ENCODE peak calls at places on chromosome 1, in four cellular contexts. One of them, this sample, is unnamed.

GRCh38 chr1:205229916-205230700 is 2.4 kb downstream of the TMCC2 start:
- DNase-seq in CD8-positive, alpha-beta memory T cell: no peak
- DNase-seq in caudate nucleus: no peak
- DNase-seq in tibial artery: no peak
- DNase-seq in this sample: peak

GRCh38 chr1:232751393-232752140 is 53.6 kb upstream of the MAP10 start:
- DNase-seq in CD8-positive, alpha-beta memory T cell: no peak
- DNase-seq in caudate nucleus: no peak
- DNase-seq in tibial artery: no peak
- DNase-seq in this sample: no peak

GRCh38 chr1:180433873-180434272 is 68.5 kb downstream of the ACBD6 start:
- DNase-seq in CD8-positive, alpha-beta memory T cell: no peak
- DNase-seq in caudate nucleus: no peak
- DNase-seq in tibial artery: no peak
- DNase-seq in this sample: no peak

GRCh38 chr1:167328306-167328705 is 107.6 kb downstream of the POU2F1 start:
- DNase-seq in CD8-positive, alpha-beta memory T cell: no peak
- DNase-seq in caudate nucleus: no peak
- DNase-seq in tibial artery: no peak
- DNase-seq in this sample: no peak

GRCh38 chr1:67359592-67359991 is 51.9 kb downstream of the IL12RB2 start:
- DNase-seq in CD8-positive, alpha-beta memory T cell: no peak
- DNase-seq in caudate nucleus: no peak
- DNase-seq in tibial artery: no peak
- DNase-seq in this sample: no peak

GRCh38 chr1:11248169-11248568 is 14.2 kb downstream of the MTOR start:
- DNase-seq in CD8-positive, alpha-beta memory T cell: no peak
- DNase-seq in caudate nucleus: no peak
- DNase-seq in tibial artery: no peak
- DNase-seq in this sample: no peak

GRCh38 chr1:110850632-110851031 is 22.3 kb upstream of the CD53 start:
- DNase-seq in CD8-positive, alpha-beta memory T cell: no peak
- DNase-seq in caudate nucleus: no peak
- DNase-seq in tibial artery: no peak
- DNase-seq in this sample: no peak

GRCh38 chr1:72075411-72075810 is 206.9 kb downstream of the NEGR1 start:
- DNase-seq in CD8-positive, alpha-beta memory T cell: no peak
- DNase-seq in caudate nucleus: no peak
- DNase-seq in tibial artery: no peak
- DNase-seq in this sample: no peak

GRCh38 chr1:22255341-22256212 is 112.7 kb upstream of the WNT4 start:
- DNase-seq in CD8-positive, alpha-beta memory T cell: no peak
- DNase-seq in caudate nucleus: no peak
- DNase-seq in tibial artery: no peak
- DNase-seq in this sample: no peak

GRCh38 chr1:210882414-210883221 is 251.3 kb downstream of the KCNH1 start:
- DNase-seq in CD8-positive, alpha-beta memory T cell: no peak
- DNase-seq in caudate nucleus: peak
- DNase-seq in tibial artery: no peak
- DNase-seq in this sample: no peak

GRCh38 chr1:55275151-55275748 is 60.1 kb upstream of the USP24 start:
- DNase-seq in CD8-positive, alpha-beta memory T cell: no peak
- DNase-seq in caudate nucleus: no peak
- DNase-seq in tibial artery: no peak
- DNase-seq in this sample: peak

GRCh38 chr1:81029266-81029665 is 771.5 kb upstream of the ADGRL2 start:
- DNase-seq in CD8-positive, alpha-beta memory T cell: no peak
- DNase-seq in caudate nucleus: no peak
- DNase-seq in tibial artery: no peak
- DNase-seq in this sample: no peak

GRCh38 chr1:81030441-81030840 is 770.3 kb upstream of the ADGRL2 start:
- DNase-seq in CD8-positive, alpha-beta memory T cell: no peak
- DNase-seq in caudate nucleus: no peak
- DNase-seq in tibial artery: no peak
- DNase-seq in this sample: no peak

GRCh38 chr1:81032973-81033425 is 767.7 kb upstream of the ADGRL2 start:
- DNase-seq in CD8-positive, alpha-beta memory T cell: no peak
- DNase-seq in caudate nucleus: no peak
- DNase-seq in tibial artery: no peak
- DNase-seq in this sample: no peak

GRCh38 chr1:81034366-81034765 is 766.4 kb upstream of the ADGRL2 start:
- DNase-seq in CD8-positive, alpha-beta memory T cell: no peak
- DNase-seq in caudate nucleus: no peak
- DNase-seq in tibial artery: no peak
- DNase-seq in this sample: no peak

GRCh38 chr1:81032374-81032773 is 768.4 kb upstream of the ADGRL2 start:
- DNase-seq in CD8-positive, alpha-beta memory T cell: no peak
- DNase-seq in caudate nucleus: no peak
- DNase-seq in tibial artery: no peak
- DNase-seq in this sample: no peak
- H3K27ac ChIP-seq in CD8-positive, alpha-beta memory T cell: no peak
- H3K27ac ChIP-seq in caudate nucleus: no peak
- H3K27ac ChIP-seq in tibial artery: no peak
- H3K27ac ChIP-seq in this sample: no peak

GRCh38 chr1:212916395-212917133 is 33.8 kb upstream of the VASH2 start:
- DNase-seq in CD8-positive, alpha-beta memory T cell: no peak
- DNase-seq in caudate nucleus: no peak
- DNase-seq in tibial artery: no peak
- DNase-seq in this sample: no peak

GRCh38 chr1:212917858-212918257 is 32.5 kb upstream of the VASH2 start:
- DNase-seq in CD8-positive, alpha-beta memory T cell: no peak
- DNase-seq in caudate nucleus: no peak
- DNase-seq in tibial artery: no peak
- DNase-seq in this sample: no peak

GRCh38 chr1:212914789-212915188 is 35.6 kb upstream of the VASH2 start:
- DNase-seq in CD8-positive, alpha-beta memory T cell: no peak
- DNase-seq in caudate nucleus: no peak
- DNase-seq in tibial artery: no peak
- DNase-seq in this sample: no peak

GRCh38 chr1:212917134-212917485 is 33.2 kb upstream of the VASH2 start:
- DNase-seq in CD8-positive, alpha-beta memory T cell: no peak
- DNase-seq in caudate nucleus: no peak
- DNase-seq in tibial artery: no peak
- DNase-seq in this sample: no peak

GRCh38 chr1:212915245-212916091 is 34.9 kb upstream of the VASH2 start:
- DNase-seq in CD8-positive, alpha-beta memory T cell: no peak
- DNase-seq in caudate nucleus: no peak
- DNase-seq in tibial artery: peak
- DNase-seq in this sample: peak
- H3K27ac ChIP-seq in CD8-positive, alpha-beta memory T cell: no peak
- H3K27ac ChIP-seq in caudate nucleus: no peak
- H3K27ac ChIP-seq in tibial artery: no peak
- H3K27ac ChIP-seq in this sample: no peak

DNA sequence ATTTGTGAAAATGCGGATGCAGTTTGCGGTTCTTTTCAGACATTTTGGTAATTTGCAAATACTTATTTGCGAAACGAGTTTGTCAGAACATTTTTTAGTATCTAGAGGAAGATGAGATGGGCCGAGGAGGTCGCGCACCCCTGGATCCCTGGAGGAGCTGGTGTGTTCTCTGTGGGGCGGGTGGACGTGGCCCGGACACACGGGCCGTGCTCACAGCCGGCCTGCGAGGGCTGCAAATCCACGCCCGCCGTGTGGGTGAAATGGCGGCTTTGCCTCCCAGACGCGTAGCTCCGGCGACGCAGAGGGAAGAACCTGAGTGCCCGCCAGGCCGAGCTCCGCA is 9.3 kb upstream of the TTLL10 start:
- DNase-seq in CD8-positive, alpha-beta memory T cell: no peak
- DNase-seq in caudate nucleus: no peak
- DNase-seq in tibial artery: no peak
- DNase-seq in this sample: no peak
- H3K27ac ChIP-seq in CD8-positive, alpha-beta memory T cell: no peak
- H3K27ac ChIP-seq in caudate nucleus: no peak
- H3K27ac ChIP-seq in tibial artery: no peak
- H3K27ac ChIP-seq in this sample: no peak

GRCh38 chr1:59022799-59023198 is 239.0 kb upstream of the JUN start:
- DNase-seq in CD8-positive, alpha-beta memory T cell: no peak
- DNase-seq in caudate nucleus: no peak
- DNase-seq in tibial artery: no peak
- DNase-seq in this sample: no peak

GRCh38 chr1:59026472-59026948 is 242.7 kb upstream of the JUN start:
- DNase-seq in CD8-positive, alpha-beta memory T cell: no peak
- DNase-seq in caudate nucleus: no peak
- DNase-seq in tibial artery: no peak
- DNase-seq in this sample: no peak

GRCh38 chr1:59027176-59027575 is 243.3 kb upstream of the JUN start:
- DNase-seq in CD8-positive, alpha-beta memory T cell: no peak
- DNase-seq in caudate nucleus: no peak
- DNase-seq in tibial artery: no peak
- DNase-seq in this sample: no peak

GRCh38 chr1:59025898-59026426 is 242.1 kb upstream of the JUN start:
- DNase-seq in CD8-positive, alpha-beta memory T cell: no peak
- DNase-seq in caudate nucleus: no peak
- DNase-seq in tibial artery: no peak
- DNase-seq in this sample: no peak

GRCh38 chr1:59025201-59025600 is 241.4 kb upstream of the JUN start:
- DNase-seq in CD8-positive, alpha-beta memory T cell: no peak
- DNase-seq in caudate nucleus: no peak
- DNase-seq in tibial artery: no peak
- DNase-seq in this sample: no peak
- H3K27ac ChIP-seq in CD8-positive, alpha-beta memory T cell: no peak
- H3K27ac ChIP-seq in caudate nucleus: no peak
- H3K27ac ChIP-seq in tibial artery: no peak
- H3K27ac ChIP-seq in this sample: no peak

DNA sequence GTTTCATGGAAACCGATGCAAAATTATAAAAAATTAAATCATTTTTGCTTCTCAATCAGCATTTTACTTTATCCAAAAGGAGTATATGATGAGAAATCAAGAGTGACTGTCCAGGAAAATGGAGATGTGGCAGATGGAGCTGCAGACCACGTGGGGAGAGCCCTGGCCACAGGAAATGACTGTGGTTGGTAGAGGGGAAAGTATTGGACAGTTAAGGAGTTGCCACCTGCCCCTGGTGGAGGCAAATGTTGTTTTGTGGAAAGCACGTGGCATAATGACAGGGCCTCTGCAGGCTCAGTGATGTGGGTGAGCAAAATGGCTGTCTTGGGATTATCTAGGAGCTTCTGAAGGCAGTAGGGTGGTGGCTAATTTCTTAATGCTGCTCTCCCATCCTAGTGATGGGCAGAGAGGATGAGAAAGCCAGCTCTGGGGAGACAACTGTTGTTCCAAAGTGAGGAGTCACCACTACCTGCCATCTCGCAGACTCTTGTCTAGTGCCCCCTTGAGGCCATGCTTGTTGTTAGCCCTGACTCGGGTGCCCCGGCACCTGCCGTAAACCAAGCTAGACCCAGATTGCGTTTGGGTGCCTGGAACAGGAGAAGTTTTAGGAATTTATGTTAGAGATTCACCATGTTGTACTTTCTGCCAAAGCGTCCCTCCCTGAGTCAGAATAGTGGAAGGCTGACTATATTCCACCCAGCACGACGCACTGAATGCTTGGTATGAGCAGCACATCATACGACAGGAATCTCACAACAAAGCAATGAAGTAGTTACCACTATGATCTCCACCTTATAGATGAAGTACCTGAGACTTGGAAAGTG is 144.0 kb downstream of the ROR1 start:
- DNase-seq in CD8-positive, alpha-beta memory T cell: no peak
- DNase-seq in caudate nucleus: no peak
- DNase-seq in tibial artery: no peak
- DNase-seq in this sample: no peak
- H3K27ac ChIP-seq in CD8-positive, alpha-beta memory T cell: no peak
- H3K27ac ChIP-seq in caudate nucleus: no peak
- H3K27ac ChIP-seq in tibial artery: peak
- H3K27ac ChIP-seq in this sample: no peak

GRCh38 chr1:197677752-197678295 is 97.5 kb downstream of the DENND1B start:
- DNase-seq in CD8-positive, alpha-beta memory T cell: no peak
- DNase-seq in caudate nucleus: no peak
- DNase-seq in tibial artery: no peak
- DNase-seq in this sample: no peak
- H3K27ac ChIP-seq in CD8-positive, alpha-beta memory T cell: no peak
- H3K27ac ChIP-seq in caudate nucleus: no peak
- H3K27ac ChIP-seq in tibial artery: no peak
- H3K27ac ChIP-seq in this sample: no peak

This sample was measured in substantia nigra.